ENCODE peak calls at places on chromosomes 1 and 21, in ten cellular contexts. S is K562, C is prostate gland, V is HCT116, E is upper lobe of left lung, X is GM23338, L is transverse colon, J is HL-60, F is esophagus muscularis mucosa, Z is suprapubic skin. K is an unnamed sample.
A peak's percentile ranks its signal among the peaks of the same experiment; 100 is the strongest.

GRCh38 chr1:54980528-54981241 is at the start of gene TMEM61:
- DNase-seq in F (no peak), S (no peak), C (no peak), L (peak; percentile 53), X (peak; percentile 71), E (peak; percentile 87), Z (peak; percentile 74), V (no peak), J (no peak), K (peak; percentile 58)

GRCh38 chr1:66761273-66761672 is 9.0 kb downstream of the DYNLT5 start:
- DNase-seq in L (no peak), V (no peak), Z (no peak), S (no peak), F (no peak), E (no peak), C (no peak), J (peak; percentile 24), X (no peak), K (no peak)

GRCh38 chr1:10210841-10211804 is 753 bp downstream of the KIF1B start:
- DNase-seq in L (peak; percentile 91), V (peak; percentile 61), J (no peak), F (peak; percentile 97), Z (peak; percentile 97), S (peak; percentile 70), C (peak; percentile 94), X (peak; percentile 77), E (no peak), K (peak; percentile 87)

GRCh38 chr1:99820546-99820945 is 29.6 kb upstream of the AGL start:
- DNase-seq in L (no peak), V (no peak), F (no peak), Z (no peak), J (no peak), C (no peak), E (no peak), S (no peak), X (no peak), K (no peak)

GRCh38 chr1:241688940-241689368 is 36.9 kb downstream of the WDR64 start:
- DNase-seq in V (no peak), L (no peak), X (no peak), S (no peak), Z (no peak), E (no peak), C (no peak), J (no peak), F (no peak), K (no peak)

GRCh38 chr1:20321573-20321972 is 30.9 kb downstream of the VWA5B1 start:
- DNase-seq in C (no peak), X (no peak), V (no peak), L (no peak), E (no peak), F (no peak), S (no peak), Z (no peak), J (no peak), K (no peak)

GRCh38 chr1:165666152-165666551 is 32.2 kb downstream of the ALDH9A1 start:
- DNase-seq in F (no peak), E (no peak), L (no peak), J (no peak), Z (no peak), V (no peak), S (no peak), C (no peak), X (no peak), K (no peak)

GRCh38 chr1:16354619-16355018 is 2.3 kb upstream of the FBXO42 start:
- DNase-seq in L (no peak), X (no peak), C (no peak), E (no peak), J (no peak), F (no peak), Z (no peak), S (no peak), V (no peak), K (no peak)

GRCh38 chr1:160005070-160005469 is 26.7 kb downstream of the PIGM start:
- DNase-seq in V (no peak), C (no peak), J (no peak), X (no peak), Z (no peak), E (no peak), F (no peak), S (no peak), L (no peak), K (no peak)

GRCh38 chr1:226083303-226084101 is 21.0 kb downstream of the H3-3A start:
- DNase-seq in Z (peak; percentile 96), S (peak; percentile 100), L (peak; percentile 95), V (peak; percentile 48), E (peak; percentile 100), X (peak; percentile 92), J (no peak), C (peak; percentile 91), F (peak; percentile 97), K (peak; percentile 93)

GRCh38 chr1:58031416-58031815 is 515.1 kb downstream of the OMA1 start:
- DNase-seq in X (peak; percentile 83), L (no peak), C (no peak), Z (no peak), F (no peak), J (no peak), V (no peak), E (no peak), S (no peak), K (no peak)

GRCh38 chr1:159199901-159200300 is 4.8 kb upstream of the ACKR1 start:
- DNase-seq in X (no peak), Z (no peak), J (no peak), E (no peak), F (no peak), L (no peak), V (no peak), S (no peak), C (no peak), K (no peak)

GRCh38 chr1:39127513-39127912 is 77.0 kb upstream of the MACF1 start:
- DNase-seq in F (no peak), J (no peak), L (no peak), C (no peak), Z (no peak), V (no peak), S (peak; percentile 43), E (no peak), X (no peak), K (peak; percentile 47)

GRCh38 chr1:218656301-218657037 is 311.3 kb downstream of the TGFB2 start:
- DNase-seq in C (no peak), L (no peak), S (no peak), E (no peak), V (no peak), J (no peak), F (no peak), Z (no peak), X (no peak), K (no peak)

GRCh38 chr1:183318433-183318832 is 99.7 kb downstream of the NMNAT2 start:
- DNase-seq in V (no peak), L (peak; percentile 52), E (no peak), F (peak; percentile 95), Z (peak; percentile 87), C (peak; percentile 61), X (peak; percentile 75), J (no peak), S (no peak), K (peak; percentile 42)

GRCh38 chr1:48817505-48818114 is 40.9 kb upstream of the BEND5 start:
- DNase-seq in C (peak; percentile 55), S (no peak), X (peak; percentile 83), Z (no peak), L (peak; percentile 56), F (no peak), V (peak; percentile 8), E (no peak), J (no peak), K (peak; percentile 71)

GRCh38 chr1:211952299-211952698 is 83.1 kb downstream of the INTS7 start:
- DNase-seq in V (no peak), X (no peak), Z (no peak), C (no peak), F (no peak), E (no peak), S (no peak), L (no peak), J (no peak), K (no peak)
- TF ChIP-seq POLR2AphosphoS5 in V (no peak), X (no peak), Z (no peak), C (no peak), F (no peak), E (no peak), S (no peak), L (no peak), J (no peak), K (no peak)

GRCh38 chr1:173628888-173629287 is 6.2 kb upstream of the TEX50 start:
- DNase-seq in X (peak; percentile 12), C (no peak), S (no peak), L (no peak), E (no peak), V (no peak), F (no peak), Z (no peak), J (no peak), K (no peak)
- TF ChIP-seq CTCF in X (peak; percentile 71), C (no peak), S (peak; percentile 44), L (no peak), E (no peak), V (no peak), F (no peak), Z (no peak), J (no peak), K (no peak)

DNA sequence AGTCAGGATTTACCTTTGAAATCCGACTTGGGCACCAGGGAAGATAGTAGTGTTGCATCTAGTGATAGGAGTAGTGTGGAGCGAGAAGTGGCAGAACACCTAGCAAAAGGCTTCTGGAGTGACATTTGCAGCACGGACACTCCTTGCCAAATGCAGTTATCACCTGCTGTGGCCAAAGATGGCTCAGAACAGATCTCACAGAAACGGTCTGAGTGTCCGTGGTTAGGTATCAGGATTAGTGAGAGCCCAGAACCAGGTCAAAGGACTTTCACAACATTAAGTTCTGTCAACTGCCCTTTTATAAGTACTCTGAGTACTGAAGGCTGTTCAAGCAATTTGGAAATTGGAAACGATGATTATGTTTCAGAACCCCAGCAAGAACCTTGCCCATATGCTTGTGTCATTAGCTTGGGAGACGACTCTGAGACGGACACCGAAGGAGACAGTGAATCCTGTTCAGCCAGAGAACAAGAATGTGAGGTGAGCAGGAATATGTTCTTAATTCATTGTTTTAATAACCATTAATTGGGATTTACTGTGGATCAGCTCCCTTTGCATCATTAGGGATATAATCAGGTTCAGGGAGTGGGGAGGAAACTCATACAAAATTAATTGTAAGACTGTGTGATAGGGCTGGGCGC is 28.3 kb downstream of the BACH1 start:
- DNase-seq in L (no peak), V (no peak), C (no peak), X (no peak), Z (no peak), J (no peak), E (no peak), F (no peak), S (no peak), K (no peak)
- TF ChIP-seq POLR2AphosphoS5 in L (no peak), V (no peak), C (no peak), X (no peak), Z (no peak), J (no peak), E (no peak), F (no peak), S (no peak), K (no peak)

GRCh38 chr1:17465186-17465585 is 25.7 kb upstream of the RCC2 start:
- DNase-seq in Z (no peak), C (no peak), X (no peak), E (no peak), F (no peak), J (no peak), S (no peak), V (no peak), L (no peak), K (no peak)
- TF ChIP-seq CTCF in Z (no peak), C (no peak), X (no peak), E (no peak), F (no peak), J (no peak), S (no peak), V (no peak), L (no peak), K (no peak)

K was measured in stomach.